ENCODE peak calls at places on chromosome 6, in seven cellular contexts. One of them, this sample, is unnamed.

GRCh38 chr6:44367686-44368085 is 19.8 kb upstream of the CDC5L start:
- DNase-seq in astrocyte of the hippocampus: no peak
- DNase-seq in cerebellum: no peak
- DNase-seq in WTC11: no peak
- DNase-seq in activated CD8-positive, alpha-beta memory T cell treated with anti-CD3 and anti-CD28 coated beads for 1 hour: no peak
- DNase-seq in NCI-H510A: no peak
- DNase-seq in brain microvascular endothelial cell: no peak
- DNase-seq in this sample: no peak

GRCh38 chr6:56671160-56671559 is 28.5 kb upstream of the DST start:
- DNase-seq in NCI-H510A: no peak
- DNase-seq in brain microvascular endothelial cell: no peak
- DNase-seq in astrocyte of the hippocampus: no peak
- DNase-seq in cerebellum: no peak
- DNase-seq in WTC11: no peak
- DNase-seq in activated CD8-positive, alpha-beta memory T cell treated with anti-CD3 and anti-CD28 coated beads for 1 hour: no peak
- DNase-seq in this sample: no peak

GRCh38 chr6:72911463-72912153 is 289.7 kb downstream of the KCNQ5 start:
- DNase-seq in cerebellum: no peak
- DNase-seq in WTC11: no peak
- DNase-seq in NCI-H510A: no peak
- DNase-seq in activated CD8-positive, alpha-beta memory T cell treated with anti-CD3 and anti-CD28 coated beads for 1 hour: no peak
- DNase-seq in brain microvascular endothelial cell: no peak
- DNase-seq in astrocyte of the hippocampus: peak; percentile 85
- DNase-seq in this sample: no peak

GRCh38 chr6:47180633-47181032 is 129.1 kb downstream of the TNFRSF21 start:
- DNase-seq in WTC11: no peak
- DNase-seq in activated CD8-positive, alpha-beta memory T cell treated with anti-CD3 and anti-CD28 coated beads for 1 hour: no peak
- DNase-seq in brain microvascular endothelial cell: peak; percentile 80
- DNase-seq in NCI-H510A: no peak
- DNase-seq in cerebellum: no peak
- DNase-seq in astrocyte of the hippocampus: no peak
- DNase-seq in this sample: no peak

GRCh38 chr6:95417856-95418255 is 159.5 kb upstream of the MANEA start:
- DNase-seq in WTC11: no peak
- DNase-seq in NCI-H510A: no peak
- DNase-seq in astrocyte of the hippocampus: no peak
- DNase-seq in activated CD8-positive, alpha-beta memory T cell treated with anti-CD3 and anti-CD28 coated beads for 1 hour: no peak
- DNase-seq in cerebellum: no peak
- DNase-seq in brain microvascular endothelial cell: no peak
- DNase-seq in this sample: no peak

GRCh38 chr6:29294499-29294914 is 7.0 kb upstream of the OR14J1 start:
- DNase-seq in activated CD8-positive, alpha-beta memory T cell treated with anti-CD3 and anti-CD28 coated beads for 1 hour: no peak
- DNase-seq in NCI-H510A: no peak
- DNase-seq in cerebellum: no peak
- DNase-seq in astrocyte of the hippocampus: peak; percentile 1
- DNase-seq in WTC11: no peak
- DNase-seq in brain microvascular endothelial cell: no peak
- DNase-seq in this sample: no peak

GRCh38 chr6:43838276-43839036 is 68.4 kb downstream of the VEGFA start:
- DNase-seq in WTC11: peak; percentile 55
- DNase-seq in NCI-H510A: no peak
- DNase-seq in activated CD8-positive, alpha-beta memory T cell treated with anti-CD3 and anti-CD28 coated beads for 1 hour: no peak
- DNase-seq in cerebellum: no peak
- DNase-seq in brain microvascular endothelial cell: peak; percentile 70
- DNase-seq in astrocyte of the hippocampus: peak; percentile 79
- DNase-seq in this sample: peak; percentile 68

GRCh38 chr6:25886066-25886465 is 12.0 kb upstream of the SLC17A3 start:
- DNase-seq in astrocyte of the hippocampus: no peak
- DNase-seq in cerebellum: no peak
- DNase-seq in brain microvascular endothelial cell: no peak
- DNase-seq in activated CD8-positive, alpha-beta memory T cell treated with anti-CD3 and anti-CD28 coated beads for 1 hour: no peak
- DNase-seq in NCI-H510A: no peak
- DNase-seq in WTC11: no peak
- DNase-seq in this sample: no peak

GRCh38 chr6:3506195-3506594 is 49.3 kb upstream of the SLC22A23 start:
- DNase-seq in NCI-H510A: no peak
- DNase-seq in astrocyte of the hippocampus: no peak
- DNase-seq in WTC11: no peak
- DNase-seq in activated CD8-positive, alpha-beta memory T cell treated with anti-CD3 and anti-CD28 coated beads for 1 hour: no peak
- DNase-seq in cerebellum: no peak
- DNase-seq in brain microvascular endothelial cell: no peak
- DNase-seq in this sample: no peak

GRCh38 chr6:71531841-71532240 is 243.2 kb downstream of the OGFRL1 start:
- DNase-seq in brain microvascular endothelial cell: no peak
- DNase-seq in activated CD8-positive, alpha-beta memory T cell treated with anti-CD3 and anti-CD28 coated beads for 1 hour: no peak
- DNase-seq in NCI-H510A: no peak
- DNase-seq in astrocyte of the hippocampus: no peak
- DNase-seq in WTC11: no peak
- DNase-seq in cerebellum: peak; percentile 33
- DNase-seq in this sample: no peak

GRCh38 chr6:71236926-71237425 is 51.6 kb upstream of the OGFRL1 start:
- DNase-seq in WTC11: no peak
- DNase-seq in brain microvascular endothelial cell: no peak
- DNase-seq in activated CD8-positive, alpha-beta memory T cell treated with anti-CD3 and anti-CD28 coated beads for 1 hour: no peak
- DNase-seq in NCI-H510A: no peak
- DNase-seq in astrocyte of the hippocampus: no peak
- DNase-seq in cerebellum: peak; percentile 45
- DNase-seq in this sample: no peak